ENCODE peak calls at places on chromosomes 11 and 22, in six cellular contexts. G is NCI-H1417; X is colonic mucosa; O is GM03348; J is activated T-helper 1 cell treated with anti-CD3 and anti-CD28 coated beads, Interleukin-2, amount 50 U/mL, for 16 hours; P is cardiac fibroblast. M is an unnamed sample.

GRCh38 chr11:127345819-127346459 is 345.4 kb upstream of the KIRREL3 start:
- DNase-seq in O (peak), X (no peak), P (peak), J (no peak), G (peak), M (peak)

GRCh38 chr11:73140213-73141030 is 1.7 kb downstream of the FCHSD2 start:
- DNase-seq in J (no peak), G (peak), X (peak), O (peak), P (peak), M (peak)

GRCh38 chr11:34505874-34506273 is 7.7 kb downstream of the ELF5 start:
- DNase-seq in J (no peak), G (no peak), O (no peak), P (no peak), X (no peak), M (no peak)

GRCh38 chr11:126484266-126484665 is 128.8 kb downstream of the ST3GAL4 start:
- DNase-seq in P (peak), O (peak), G (no peak), X (no peak), J (no peak), M (no peak)

GRCh38 chr22:36874731-36875130 is 13.9 kb downstream of the NCF4 start:
- DNase-seq in J (no peak), P (no peak), O (no peak), G (no peak), X (no peak), M (no peak)

GRCh38 chr11:19811391-19811790 is 98.8 kb downstream of the NAV2 start:
- DNase-seq in O (no peak), P (no peak), J (no peak), G (peak), X (no peak), M (no peak)

GRCh38 chr22:40118979-40119378 is 58.7 kb upstream of the TNRC6B start:
- DNase-seq in G (no peak), X (no peak), P (no peak), O (no peak), J (no peak), M (no peak)

GRCh38 chr11:95239871-95240648 is 9.1 kb upstream of the SESN3 start:
- DNase-seq in X (no peak), J (no peak), G (no peak), P (no peak), O (no peak), M (no peak)

GRCh38 chr11:16807306-16807705 is 68.9 kb downstream of the C11orf58 start:
- DNase-seq in X (no peak), O (no peak), J (no peak), P (no peak), G (no peak), M (no peak)

GRCh38 chr11:297666-298405 is 1.5 kb downstream of the IFITM5 start:
- DNase-seq in G (no peak), O (peak), X (no peak), J (peak), P (no peak), M (peak)

GRCh38 chr11:79122759-79123158 is 318.1 kb downstream of the TENM4 start:
- DNase-seq in G (no peak), P (no peak), O (no peak), X (no peak), J (no peak), M (no peak)

GRCh38 chr22:49119551-49119952 is 708.1 kb downstream of the BRD1 start:
- DNase-seq in O (no peak), G (no peak), P (no peak), X (no peak), J (no peak), M (peak)

GRCh38 chr11:78961186-78961782 is 386.6 kb upstream of the NARS2 start:
- DNase-seq in J (no peak), O (peak), P (peak), X (peak), G (peak), M (no peak)

GRCh38 chr11:8813658-8814057 is 97.3 kb upstream of the AKIP1 start:
- DNase-seq in O (peak), P (peak), G (peak), J (no peak), X (peak), M (peak)

GRCh38 chr11:125929445-125930075 is 16.3 kb upstream of the VSIG10L2 start:
- DNase-seq in X (no peak), J (no peak), P (no peak), O (no peak), G (no peak), M (no peak)

GRCh38 chr22:44570476-44571445 is 72.7 kb upstream of the RTL6 start:
- DNase-seq in O (no peak), P (no peak), J (no peak), G (no peak), X (no peak), M (no peak)

GRCh38 chr11:60183595-60184201 is 815 bp upstream of the MS4A6A start:
- DNase-seq in P (no peak), X (no peak), O (no peak), G (no peak), J (no peak), M (no peak)